ENCODE peak calls at places on chromosomes 4 and X, in seven cellular contexts. A is upper lobe of left lung, S is transverse colon, Q is tibial nerve, Z is A549, X is suprapubic skin, O is HepG2. C is an unnamed sample.

GRCh38 chr4:13546855-13547562 is 2.7 kb upstream of the NKX3-2 start:
- DNase-seq in Q (no peak), O (no peak), S (peak; percentile 44), Z (no peak), A (peak; percentile 89), X (no peak), C (no peak)

GRCh38 chr4:176137626-176138025 is 57.8 kb downstream of the SPATA4 start:
- DNase-seq in O (no peak), Z (peak; percentile 0), S (no peak), A (no peak), X (no peak), Q (no peak), C (no peak)

GRCh38 chr4:78439328-78439727 is 112.2 kb upstream of the ANXA3 start:
- DNase-seq in S (no peak), O (no peak), Z (peak; percentile 26), A (no peak), X (no peak), Q (no peak), C (no peak)

GRCh38 chr4:176758731-176759130 is 34.0 kb downstream of the VEGFC start:
- DNase-seq in A (no peak), S (no peak), Z (no peak), X (no peak), Q (no peak), O (no peak), C (no peak)

GRCh38 chr4:971670-972500 is 1.5 kb downstream of the DGKQ start:
- DNase-seq in S (peak; percentile 94), A (peak; percentile 61), Q (no peak), Z (no peak), X (no peak), O (no peak), C (no peak)

GRCh38 chrX:1488745-1489144 is 36.0 kb upstream of the ASMTL start:
- DNase-seq in A (no peak), O (no peak), S (no peak), X (no peak), Q (no peak), Z (no peak), C (no peak)

GRCh38 chrX:34365482-34365881 is 233.4 kb upstream of the FAM47A start:
- DNase-seq in Z (peak; percentile 4), S (no peak), A (no peak), Q (peak; percentile 6), X (no peak), O (no peak), C (peak; percentile 28)

GRCh38 chr4:190019023-190019858 is 7.8 kb downstream of the FRG2 start:
- DNase-seq in O (no peak), A (peak; percentile 82), S (no peak), X (no peak), Z (no peak), Q (no peak), C (no peak)

GRCh38 chr4:151029537-151029936 is 14.5 kb upstream of the LRBA start:
- DNase-seq in S (no peak), Q (no peak), O (no peak), X (no peak), Z (no peak), A (no peak), C (no peak)

GRCh38 chr4:160159457-160159856 is 1056.6 kb downstream of the RAPGEF2 start:
- DNase-seq in Q (no peak), A (peak; percentile 59), S (no peak), O (no peak), Z (no peak), X (no peak), C (no peak)

GRCh38 chr4:7938513-7939376 is 916 bp downstream of the AFAP1 start:
- DNase-seq in A (peak; percentile 89), X (no peak), Z (peak; percentile 21), Q (peak; percentile 17), S (peak; percentile 32), O (no peak), C (peak; percentile 60)

GRCh38 chr4:23368081-23368697 is 521.7 kb downstream of the PPARGC1A start:
- DNase-seq in O (peak; percentile 23), Q (no peak), X (no peak), Z (no peak), S (peak; percentile 44), A (no peak), C (no peak)

GRCh38 chr4:181650033-181650825 is 593.0 kb upstream of the TENM3 start:
- DNase-seq in Z (no peak), O (no peak), S (no peak), A (no peak), X (no peak), Q (no peak), C (no peak)

GRCh38 chr4:47032405-47033106 is 1.2 kb downstream of the GABRB1 start:
- DNase-seq in Q (no peak), X (peak; percentile 49), Z (peak; percentile 30), S (peak; percentile 32), A (peak; percentile 87), O (peak; percentile 37), C (peak; percentile 9)

GRCh38 chrX:14017399-14017798 is 12.3 kb downstream of the GEMIN8 start:
- DNase-seq in Z (no peak), Q (no peak), O (no peak), S (peak; percentile 37), X (no peak), A (no peak), C (no peak)
- TF ChIP-seq EP300 in Z (no peak), Q (no peak), O (no peak), S (no peak), X (no peak), A (no peak), C (no peak)

DNA sequence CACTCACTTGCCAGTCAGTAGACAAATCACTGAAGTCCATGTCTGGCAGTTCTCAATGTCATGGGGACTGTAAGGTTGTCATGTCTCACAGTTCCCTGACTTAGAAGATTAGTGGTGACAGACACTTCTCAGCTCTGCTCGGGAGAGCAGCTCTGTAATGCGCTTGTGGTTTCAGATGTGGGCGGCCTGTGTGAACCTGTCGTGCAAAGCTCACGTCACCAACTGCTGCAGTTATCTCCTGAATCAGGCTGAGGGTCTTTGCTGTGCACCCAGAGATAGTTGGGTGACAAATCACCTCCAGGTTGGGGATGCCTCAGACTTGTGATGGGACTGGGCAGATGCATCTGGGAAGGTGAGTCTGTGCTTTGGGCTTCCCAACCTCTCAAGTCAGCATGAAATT is at the start of gene IL9R:
- DNase-seq in X (no peak), Q (no peak), A (no peak), Z (no peak), S (no peak), O (no peak), C (no peak)
- TF ChIP-seq EP300 in X (no peak), Q (no peak), A (no peak), Z (no peak), S (no peak), O (no peak), C (no peak)

DNA sequence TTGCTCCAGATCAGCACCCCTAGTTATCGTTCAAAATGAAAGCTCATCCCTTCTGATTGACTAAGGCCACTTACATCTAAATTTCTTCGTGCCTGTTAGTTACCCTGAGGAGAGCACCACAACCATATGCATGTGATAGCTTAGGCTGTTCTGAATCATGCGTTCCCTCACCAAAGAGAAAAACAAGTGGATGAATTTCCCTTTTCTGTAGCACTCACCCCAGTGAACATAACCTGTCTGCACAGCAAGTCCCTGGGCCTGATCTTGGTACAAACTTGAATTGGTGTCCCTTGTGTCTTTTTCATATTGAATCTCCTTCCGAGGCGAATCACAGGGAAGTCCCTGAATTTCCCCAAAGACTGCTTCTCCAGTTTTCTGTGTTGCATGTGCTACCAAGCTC is 100.5 kb downstream of the KLHL8 start:
- DNase-seq in A (no peak), Q (no peak), O (no peak), S (no peak), Z (no peak), X (no peak), C (no peak)
- TF ChIP-seq EP300 in A (no peak), Q (no peak), O (no peak), S (no peak), Z (no peak), X (no peak), C (no peak)

GRCh38 chrX:45445745-45446412 is 245.2 kb upstream of the DIPK2B start:
- DNase-seq in Z (peak; percentile 31), S (no peak), A (no peak), X (no peak), Q (no peak), O (no peak), C (no peak)
- TF ChIP-seq EP300 in Z (no peak), S (no peak), A (no peak), X (no peak), Q (no peak), O (no peak), C (no peak)

DNA sequence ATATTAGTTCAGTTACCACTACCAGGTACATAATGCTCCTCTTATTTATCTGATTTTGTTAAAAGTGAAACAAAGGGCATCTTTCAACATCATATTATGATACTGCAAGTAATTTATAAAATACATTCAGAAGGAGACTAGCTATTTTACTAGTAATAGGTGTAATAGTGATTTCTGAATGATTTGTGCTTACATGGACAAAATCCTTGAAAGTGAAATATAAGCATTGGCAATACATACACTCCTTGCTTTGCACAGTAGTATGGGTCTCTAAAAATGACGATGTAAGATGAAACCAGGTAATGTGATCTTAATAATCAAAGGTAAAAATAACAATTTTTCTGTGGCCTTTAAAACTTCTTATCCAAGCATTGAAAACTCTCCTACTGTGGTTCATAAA is 17.5 kb downstream of the MTHFD2L start:
- DNase-seq in Q (no peak), A (no peak), O (no peak), S (no peak), X (no peak), Z (no peak), C (no peak)
- TF ChIP-seq EP300 in Q (no peak), A (no peak), O (no peak), S (no peak), X (no peak), Z (no peak), C (no peak)

DNA sequence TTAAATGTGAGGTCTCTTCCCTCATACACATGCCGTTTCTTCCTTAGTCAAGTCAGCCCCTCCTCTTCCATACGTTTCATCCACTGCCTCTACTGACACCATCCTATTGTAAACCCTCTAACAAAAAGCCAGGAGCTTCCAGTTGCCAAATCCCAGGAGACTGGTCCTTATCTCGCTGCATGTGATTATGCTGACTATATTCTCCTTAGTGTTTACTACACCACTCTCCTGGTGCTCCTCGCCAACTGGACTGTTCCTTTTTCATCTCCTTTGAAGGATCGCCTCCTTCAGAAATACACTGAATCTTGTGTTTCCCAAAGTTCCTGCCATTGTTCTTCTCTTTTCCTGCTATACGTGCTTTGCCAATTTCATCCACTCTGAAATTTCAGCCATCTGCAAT is 27.7 kb downstream of the MAML3 start:
- DNase-seq in Z (no peak), A (no peak), Q (no peak), S (no peak), O (no peak), X (no peak), C (no peak)
- TF ChIP-seq EP300 in Z (no peak), A (no peak), Q (no peak), S (no peak), O (no peak), X (no peak), C (no peak)